ENCODE peak calls at places on chromosomes 13 and 19, in eight cellular contexts. A, X, U, K, F, T, M and E are unnamed samples.

GRCh38 chr13:22107549-22107948 is 436.7 kb downstream of the FGF9 start:
- DNase-seq in A (no peak), X (no peak), U (no peak), K (no peak), F (no peak), T (no peak), M (no peak), E (no peak)

GRCh38 chr19:49676690-49677231 is 310 bp upstream of the PRMT1 start:
- DNase-seq in A (peak; percentile 98), X (peak; percentile 100), U (peak; percentile 100), K (peak; percentile 100), F (peak; percentile 100), T (peak; percentile 100), M (peak; percentile 99), E (peak; percentile 96)

GRCh38 chr13:90416519-90416918 is 931.0 kb upstream of the MIR17HG start:
- DNase-seq in A (no peak), X (peak; percentile 74), U (no peak), K (no peak), F (peak; percentile 41), T (peak; percentile 43), M (no peak), E (no peak)

GRCh38 chr13:38763446-38764381 is 76.8 kb downstream of the FREM2 start:
- DNase-seq in A (no peak), X (peak; percentile 66), U (no peak), K (peak; percentile 26), F (peak; percentile 47), T (peak; percentile 12), M (no peak), E (peak; percentile 44)

GRCh38 chr13:73465629-73465974 is 406.8 kb downstream of the KLF5 start:
- DNase-seq in A (no peak), X (peak; percentile 42), U (no peak), K (no peak), F (peak; percentile 24), T (no peak), M (no peak), E (no peak)

GRCh38 chr19:4454952-4455738 is 2.4 kb downstream of the UBXN6 start:
- DNase-seq in A (no peak), X (peak; percentile 89), U (peak; percentile 48), K (no peak), F (peak; percentile 82), T (peak; percentile 84), M (no peak), E (no peak)

GRCh38 chr13:110113284-110113764 is 193.6 kb downstream of the COL4A1 start:
- DNase-seq in A (no peak), X (peak; percentile 91), U (no peak), K (no peak), F (peak; percentile 58), T (no peak), M (no peak), E (no peak)

GRCh38 chr19:7829561-7830271 is at the start of gene EVI5L:
- DNase-seq in A (peak; percentile 99), X (peak; percentile 99), U (peak; percentile 99), K (peak; percentile 100), F (peak; percentile 100), T (peak; percentile 100), M (peak; percentile 100), E (peak; percentile 99)

GRCh38 chr13:28451482-28452217 is 43.3 kb downstream of the FLT1 start:
- DNase-seq in A (no peak), X (peak; percentile 4), U (peak; percentile 22), K (no peak), F (peak; percentile 63), T (peak; percentile 26), M (no peak), E (no peak)

GRCh38 chr19:5949792-5950305 is 28.1 kb downstream of the RANBP3 start:
- DNase-seq in A (peak; percentile 55), X (no peak), U (no peak), K (no peak), F (no peak), T (no peak), M (no peak), E (no peak)

GRCh38 chr19:1725100-1726064 is 27.9 kb upstream of the ONECUT3 start:
- DNase-seq in A (no peak), X (peak; percentile 70), U (no peak), K (peak; percentile 56), F (peak; percentile 34), T (peak; percentile 13), M (no peak), E (peak; percentile 100)

GRCh38 chr19:14072535-14073231 is at the start of gene MISP3:
- DNase-seq in A (no peak), X (peak; percentile 62), U (no peak), K (no peak), F (peak; percentile 22), T (no peak), M (no peak), E (no peak)

GRCh38 chr19:12872941-12873890 is 8.0 kb downstream of the DNASE2 start:
- DNase-seq in A (peak; percentile 41), X (peak; percentile 57), U (peak; percentile 36), K (peak; percentile 12), F (peak; percentile 57), T (peak; percentile 22), M (peak; percentile 31), E (peak; percentile 68)

GRCh38 chr13:98089246-98089645 is 53.6 kb upstream of the FARP1 start:
- DNase-seq in A (no peak), X (peak; percentile 91), U (no peak), K (no peak), F (peak; percentile 69), T (no peak), M (no peak), E (no peak)